ENCODE peak calls at places on chromosomes 7 and 10, in four cellular contexts. V, C, O and A are unnamed samples.

GRCh38 chr10:31413325-31413724 is 94.3 kb downstream of the ZEB1 start:
- DNase-seq in V (no peak), O (peak), C (no peak), A (no peak)

GRCh38 chr10:124145109-124145860 is 51.9 kb upstream of the CHST15 start:
- DNase-seq in V (no peak), C (no peak), O (no peak), A (no peak)

GRCh38 chr10:38094923-38095574 is 912 bp downstream of the ZNF37A start:
- DNase-seq in V (no peak), C (no peak), O (no peak), A (no peak)

GRCh38 chr7:51352174-51353145 is 35.9 kb upstream of the COBL start:
- DNase-seq in O (no peak), C (no peak), V (no peak), A (no peak)

GRCh38 chr10:24929056-24929544 is 23.3 kb downstream of the PRTFDC1 start:
- DNase-seq in V (peak), C (no peak), O (no peak), A (no peak)

GRCh38 chr10:43122096-43122495 is 16.1 kb upstream of the CSGALNACT2 start:
- DNase-seq in C (no peak), O (no peak), V (no peak), A (no peak)

GRCh38 chr10:22984066-22984465 is 56.2 kb downstream of the ARMC3 start:
- DNase-seq in C (no peak), V (no peak), O (no peak), A (no peak)

GRCh38 chr10:132696728-132697567 is 89.0 kb downstream of the NKX6-2 start:
- DNase-seq in O (no peak), V (no peak), C (no peak), A (no peak)

GRCh38 chr7:152054377-152055230 is 29.1 kb downstream of the GALNT11 start:
- DNase-seq in V (no peak), O (peak), C (no peak), A (no peak)

GRCh38 chr7:96346291-96346953 is 24.5 kb upstream of the SLC25A13 start:
- DNase-seq in C (no peak), O (no peak), V (no peak), A (no peak)

GRCh38 chr10:78331391-78331922 is 297.8 kb downstream of the RPS24 start:
- DNase-seq in C (no peak), O (no peak), V (no peak), A (no peak)

GRCh38 chr7:78080811-78081210 is 282.2 kb downstream of the PHTF2 start:
- DNase-seq in C (no peak), O (no peak), V (no peak), A (no peak)

GRCh38 chr10:15504101-15504840 is 133.2 kb upstream of the FAM171A1 start:
- DNase-seq in C (no peak), V (no peak), O (no peak), A (no peak)

GRCh38 chr10:122311051-122311410 is 39.9 kb downstream of the BTBD16 start:
- DNase-seq in O (no peak), V (no peak), C (no peak), A (no peak)

GRCh38 chr7:140027866-140028265 is 34.9 kb downstream of the PARP12 start:
- DNase-seq in C (no peak), O (no peak), V (no peak), A (no peak)

GRCh38 chr10:27531336-27531847 is 27.3 kb downstream of the RAB18 start:
- DNase-seq in O (no peak), C (no peak), V (no peak), A (no peak)

GRCh38 chr10:111956841-111957240 is 226.7 kb downstream of the GPAM start:
- DNase-seq in C (no peak), O (no peak), V (no peak), A (no peak)

GRCh38 chr7:88259656-88260380 is 40.0 kb upstream of the SRI start:
- DNase-seq in C (no peak), O (no peak), V (no peak), A (no peak)

GRCh38 chr10:104077282-104078151 is 8.2 kb downstream of the COL17A1 start:
- DNase-seq in C (peak), O (no peak), V (no peak), A (no peak)

GRCh38 chr7:132576723-132577089 is 436 bp upstream of the PLXNA4 start:
- DNase-seq in C (peak), O (no peak), V (no peak), A (no peak)

DNA sequence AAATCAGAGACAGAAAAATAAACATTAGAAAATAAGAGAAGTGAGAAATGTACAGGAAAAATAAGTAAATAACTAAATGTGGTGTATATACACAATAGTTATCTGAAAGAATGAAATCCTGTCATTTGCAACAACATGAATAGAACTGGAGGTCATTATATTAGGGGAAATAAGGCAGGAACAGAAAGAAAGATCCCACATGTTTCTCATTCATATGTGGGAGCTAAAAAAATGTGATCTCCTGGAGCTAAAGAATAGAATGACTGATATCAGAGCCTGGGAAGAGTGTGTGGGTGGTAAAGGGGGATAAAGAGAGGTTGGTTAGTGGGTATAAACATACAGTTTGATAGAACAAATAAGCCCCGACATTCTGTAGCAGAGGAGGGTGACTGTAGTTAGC is 27.3 kb downstream of the PLXDC2 start:
- DNase-seq in C (no peak), O (no peak), V (no peak), A (no peak)
- TF ChIP-seq CBFB in C (no peak), O (no peak), V (no peak), A (no peak)

DNA sequence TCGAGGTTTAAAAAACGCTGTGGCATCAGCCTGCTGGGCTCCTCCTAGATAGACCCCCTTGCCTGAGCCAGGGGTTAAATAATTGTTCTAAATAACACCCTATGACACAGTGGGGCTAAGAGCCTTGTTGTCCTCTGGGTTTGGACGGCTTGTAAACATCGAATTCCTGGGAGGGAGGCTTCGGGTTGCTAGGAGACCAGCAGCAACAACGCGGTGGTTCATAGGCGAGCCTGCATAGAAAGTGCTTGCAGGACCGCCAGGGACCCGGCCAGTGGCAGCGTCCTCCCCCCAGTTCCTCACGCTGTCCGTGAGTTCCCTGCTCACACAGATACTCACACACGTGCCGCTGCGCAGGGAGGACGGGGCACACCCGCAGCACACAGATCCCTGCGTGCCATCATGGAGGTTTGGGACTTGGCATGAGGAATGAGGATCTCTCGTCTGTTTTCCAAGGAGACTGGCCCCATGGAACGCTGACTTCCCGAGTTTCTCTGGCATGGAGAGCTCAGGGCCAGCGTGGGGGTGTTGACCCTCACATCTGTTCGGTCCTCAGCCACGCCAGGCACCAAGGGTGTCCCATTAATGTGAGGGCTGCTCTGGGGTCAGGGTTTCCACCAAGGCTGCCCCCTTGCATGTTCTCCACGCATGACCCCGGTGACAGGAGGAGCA is 9.4 kb downstream of the NPTX2 start:
- DNase-seq in C (peak), V (no peak), O (no peak), A (no peak)
- TF ChIP-seq CBFB in C (no peak), V (no peak), O (no peak), A (no peak)

DNA sequence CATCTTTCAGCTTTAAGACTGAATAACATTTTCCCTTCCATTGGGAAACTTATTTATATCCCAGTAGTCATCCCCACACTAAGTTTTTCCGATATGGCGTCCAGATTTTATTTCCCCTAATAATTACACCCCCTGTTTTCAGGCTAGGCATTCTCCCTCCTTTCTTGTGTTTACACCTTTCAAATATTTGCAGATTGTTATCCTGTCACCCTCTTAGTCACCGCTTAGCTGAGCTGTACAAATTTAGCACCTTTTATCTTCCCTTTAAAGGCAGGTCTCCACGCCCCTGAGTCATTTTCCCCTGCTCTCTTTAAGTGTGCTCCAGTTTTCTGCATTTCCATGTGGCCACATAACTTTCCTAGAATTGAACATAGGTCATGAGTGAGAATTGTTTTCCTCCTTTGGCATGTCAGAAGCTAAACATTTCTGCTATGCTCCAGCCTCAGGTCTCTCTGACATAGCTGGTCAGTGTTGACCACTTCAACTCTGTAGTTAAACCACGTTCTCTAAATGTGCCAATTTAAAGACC is 47.4 kb downstream of the LRRC4 start:
- DNase-seq in V (no peak), O (peak), C (no peak), A (peak)
- TF ChIP-seq CBFB in V (no peak), O (no peak), C (no peak), A (no peak)

DNA sequence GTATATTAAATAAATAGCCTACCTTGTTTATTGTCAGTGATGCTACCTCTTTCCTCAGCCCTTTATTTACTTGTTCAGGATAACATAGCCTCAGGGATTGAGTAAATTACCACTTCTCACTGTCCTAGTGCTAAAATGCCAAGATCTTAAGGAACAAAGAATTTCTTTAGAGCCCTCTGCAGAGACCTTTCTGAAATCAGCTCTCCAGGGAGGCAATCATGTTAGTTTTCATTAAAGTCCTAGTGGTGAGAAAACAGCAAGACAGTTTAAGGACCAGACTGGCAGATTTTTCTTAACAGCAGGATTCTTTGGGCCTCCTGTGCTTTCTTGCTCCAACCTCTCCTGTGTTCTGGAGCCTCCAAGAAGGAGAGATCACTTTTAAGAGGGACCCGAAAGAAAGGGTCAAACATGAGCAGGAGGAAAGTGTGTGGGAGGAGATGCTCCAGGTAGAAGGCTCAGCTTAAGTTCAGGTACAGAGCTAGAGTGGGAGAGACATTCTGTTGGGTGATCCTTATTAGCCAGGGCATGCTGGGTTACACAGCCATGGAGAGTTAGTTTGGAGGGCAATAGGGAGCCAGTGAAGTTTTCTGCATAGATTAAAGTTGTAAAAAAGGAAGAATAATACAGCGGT is 1.2 kb upstream of the PLCE1 start:
- DNase-seq in V (no peak), O (no peak), C (no peak), A (no peak)
- TF ChIP-seq CBFB in V (no peak), O (no peak), C (no peak), A (no peak)

DNA sequence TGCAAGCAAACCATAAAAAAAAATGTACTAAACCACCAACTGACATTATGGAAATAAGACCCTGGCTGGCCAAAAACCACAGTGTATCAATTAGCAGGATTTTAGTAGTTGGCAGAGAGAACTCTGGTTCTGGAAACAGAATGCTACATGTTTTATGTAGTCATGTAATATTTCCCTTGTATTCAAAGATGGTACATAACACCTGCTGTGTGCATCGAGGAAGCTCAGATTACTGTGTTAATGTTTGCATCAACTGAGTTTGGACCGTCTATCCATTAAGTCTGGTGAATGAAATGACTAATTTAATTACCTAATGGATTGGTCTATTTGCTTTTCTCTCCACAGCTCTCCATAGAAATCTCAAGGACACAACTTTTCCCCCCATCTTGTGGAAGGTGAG is 618.6 kb downstream of the CCSER2 start:
- DNase-seq in C (no peak), V (no peak), O (no peak), A (no peak)
- TF ChIP-seq CBFB in C (no peak), V (no peak), O (no peak), A (no peak)

GRCh38 chr7:158446281-158446680 is 141.3 kb downstream of the PTPRN2 start:
- DNase-seq in V (no peak), C (no peak), O (no peak), A (no peak)

GRCh38 chr7:158447206-158448171 is 140.1 kb downstream of the PTPRN2 start:
- DNase-seq in V (no peak), C (no peak), O (no peak), A (no peak)

GRCh38 chr7:158445421-158446175 is 142.0 kb downstream of the PTPRN2 start:
- DNase-seq in C (peak), O (no peak), V (no peak), A (no peak)

GRCh38 chr7:158444501-158445420 is 142.9 kb downstream of the PTPRN2 start:
- DNase-seq in O (no peak), C (no peak), V (no peak), A (no peak)

GRCh38 chr7:158446706-158447105 is 140.9 kb downstream of the PTPRN2 start:
- DNase-seq in C (no peak), V (no peak), O (no peak), A (no peak)
- TF ChIP-seq CBFB in C (no peak), V (no peak), O (no peak), A (no peak)

DNA sequence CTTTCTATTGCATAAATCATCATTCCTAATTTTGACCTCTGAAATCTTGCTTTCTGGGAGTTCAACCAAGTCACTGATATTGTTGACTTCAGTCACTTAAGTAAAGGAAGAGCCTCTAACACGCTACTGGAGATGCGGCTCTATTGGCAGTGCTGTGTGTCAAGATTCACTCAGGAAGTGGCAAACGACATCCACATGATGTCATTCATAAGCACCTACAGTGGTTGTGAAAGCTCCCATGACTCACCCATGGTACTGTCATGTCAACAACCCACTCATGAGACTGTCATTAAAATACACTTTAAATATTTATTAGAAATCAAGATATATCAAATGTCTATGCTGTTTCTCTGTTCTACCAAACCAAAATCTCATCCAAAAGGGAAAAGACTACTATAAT is 52.5 kb upstream of the LHFPL3 start:
- DNase-seq in V (no peak), O (peak), C (no peak), A (no peak)
- TF ChIP-seq CBFB in V (no peak), O (no peak), C (no peak), A (no peak)

GRCh38 chr10:129525408-129525807 is 58.4 kb downstream of the MGMT start:
- DNase-seq in C (no peak), V (no peak), O (no peak), A (no peak)
- TF ChIP-seq CBFB in C (no peak), V (no peak), O (no peak), A (no peak)

GRCh38 chr10:69160809-69161225 is 19.2 kb upstream of the SUPV3L1 start:
- DNase-seq in O (no peak), C (no peak), V (no peak), A (no peak)
- TF ChIP-seq CBFB in O (no peak), C (no peak), V (no peak), A (no peak)

GRCh38 chr7:105996860-105997737 is 34.0 kb downstream of the CDHR3 start:
- DNase-seq in O (peak), C (no peak), V (no peak), A (no peak)

GRCh38 chr7:105989686-105990085 is 26.6 kb downstream of the CDHR3 start:
- DNase-seq in O (no peak), C (no peak), V (no peak), A (no peak)

GRCh38 chr7:105990141-105990540 is 27.1 kb downstream of the CDHR3 start:
- DNase-seq in C (no peak), V (no peak), O (no peak), A (no peak)

GRCh38 chr7:105990726-105991465 is 27.8 kb downstream of the CDHR3 start:
- DNase-seq in V (no peak), C (peak), O (no peak), A (peak)

GRCh38 chr7:105992888-105993287 is 29.8 kb downstream of the CDHR3 start:
- DNase-seq in C (no peak), V (no peak), O (no peak), A (no peak)
- TF ChIP-seq CBFB in C (no peak), V (no peak), O (no peak), A (no peak)